ENCODE peak calls at places on chromosomes 4 and X, in five cellular contexts. V is HepG2, M is K562, B is GM12878, W is H1. E is an unnamed sample.
A peak's percentile ranks its signal among the peaks of the same experiment; 100 is the strongest.

GRCh38 chrX:8639949-8640348 is 92.0 kb downstream of the ANOS1 start:
- DNase-seq in W (no peak), M (no peak), B (no peak), V (no peak), E (no peak)

GRCh38 chr4:58566260-58566659 is 1456.1 kb upstream of the IGFBP7 start:
- DNase-seq in B (no peak), M (no peak), V (no peak), W (no peak), E (no peak)

GRCh38 chrX:19678941-19679340 is 163.6 kb upstream of the MAP3K15 start:
- DNase-seq in V (no peak), B (peak; percentile 13), M (no peak), W (no peak), E (no peak)

GRCh38 chrX:55731826-55732225 is 14.3 kb downstream of the RRAGB start:
- DNase-seq in V (no peak), M (no peak), B (no peak), W (no peak), E (no peak)

GRCh38 chr4:39151120-39151713 is 31.1 kb upstream of the WDR19 start:
- DNase-seq in W (no peak), M (no peak), B (no peak), V (no peak), E (no peak)

GRCh38 chrX:102339312-102340298 is 92.6 kb downstream of the NXF2 start:
- DNase-seq in B (no peak), W (no peak), V (no peak), M (no peak), E (no peak)

GRCh38 chr4:145951931-145952330 is 13.3 kb upstream of the ZNF827 start:
- DNase-seq in M (no peak), W (no peak), B (no peak), V (no peak), E (no peak)

GRCh38 chrX:82626978-82627377 is 881.1 kb upstream of the POU3F4 start:
- DNase-seq in W (no peak), B (no peak), M (no peak), V (no peak), E (no peak)

GRCh38 chrX:10119399-10119990 is 37.3 kb upstream of the CLCN4 start:
- DNase-seq in W (peak; percentile 60), M (peak; percentile 50), V (peak; percentile 64), B (peak; percentile 73), E (peak; percentile 73)

GRCh38 chr4:58590714-58591113 is 1480.5 kb upstream of the IGFBP7 start:
- DNase-seq in B (no peak), M (no peak), V (no peak), W (no peak), E (no peak)

GRCh38 chr4:3766207-3766790 is at the start of gene ADRA2C:
- DNase-seq in B (no peak), M (peak; percentile 34), V (peak; percentile 20), W (peak; percentile 57), E (no peak)

GRCh38 chr4:26839534-26839951 is 21.1 kb upstream of the STIM2 start:
- DNase-seq in M (no peak), B (no peak), W (no peak), V (no peak), E (no peak)

GRCh38 chr4:70842761-70843435 is 3.2 kb upstream of the GRSF1 start:
- DNase-seq in W (no peak), M (no peak), B (no peak), V (peak; percentile 25), E (no peak)

GRCh38 chr4:81826336-81826735 is 354.6 kb upstream of the RASGEF1B start:
- DNase-seq in M (no peak), V (no peak), B (no peak), W (no peak), E (no peak)

GRCh38 chr4:151173751-151174325 is 74.4 kb downstream of the RPS3A start:
- DNase-seq in W (no peak), V (no peak), M (no peak), B (no peak), E (no peak)

GRCh38 chr4:99366491-99366890 is 13.9 kb upstream of the ADH1C start:
- DNase-seq in B (no peak), V (no peak), W (no peak), M (no peak), E (no peak)

GRCh38 chr4:7918981-7919380 is 20.7 kb downstream of the AFAP1 start:
- DNase-seq in M (no peak), W (no peak), V (no peak), B (no peak), E (no peak)

GRCh38 chr4:92198711-92199110 is 105.1 kb upstream of the GRID2 start:
- DNase-seq in M (no peak), W (no peak), B (no peak), V (no peak), E (no peak)

GRCh38 chr4:124189545-124189944 is 523.0 kb downstream of the ANKRD50 start:
- DNase-seq in B (no peak), W (no peak), V (no peak), M (no peak), E (no peak)

GRCh38 chr4:124184767-124185166 is 527.8 kb downstream of the ANKRD50 start:
- DNase-seq in W (no peak), B (no peak), M (no peak), V (no peak), E (no peak)

GRCh38 chr4:124191329-124191728 is 521.2 kb downstream of the ANKRD50 start:
- DNase-seq in B (no peak), W (no peak), V (no peak), M (no peak), E (no peak)

GRCh38 chr4:124192544-124192943 is 520.0 kb downstream of the ANKRD50 start:
- DNase-seq in B (no peak), W (no peak), V (no peak), M (no peak), E (no peak)

DNA sequence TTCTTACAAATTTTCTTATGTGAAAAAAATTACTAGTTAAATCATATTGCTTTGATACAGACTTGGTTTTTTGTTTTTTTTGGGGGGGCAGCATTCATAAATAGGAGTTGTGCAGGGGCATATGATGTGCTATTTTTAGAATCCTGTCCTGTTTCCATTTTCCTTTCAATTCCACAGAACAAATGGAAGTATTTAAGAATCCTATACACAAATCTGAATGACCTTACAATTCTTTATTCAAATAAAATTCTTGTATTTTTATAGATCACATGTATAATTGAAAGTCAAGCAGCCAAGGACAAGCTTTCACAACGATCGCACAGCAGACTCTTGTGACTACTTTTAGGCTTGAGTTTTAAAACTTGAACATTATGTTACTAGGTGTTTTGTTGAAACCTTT is 523.9 kb downstream of the ANKRD50 start:
- DNase-seq in M (no peak), B (no peak), W (no peak), V (no peak), E (no peak)
- H2AFZ ChIP-seq in M (no peak overlapping the region), B (no peak overlapping the region), W (no peak overlapping the region), V (no peak overlapping the region), E (no peak overlapping the region)

GRCh38 chrX:56733459-56734046 is 4.5 kb downstream of the NBDY start:
- DNase-seq in W (peak; percentile 44), V (peak; percentile 17), M (peak; percentile 11), B (no peak), E (no peak)

GRCh38 chrX:56736219-56736618 is 7.2 kb downstream of the NBDY start:
- DNase-seq in W (no peak), B (no peak), V (no peak), M (no peak), E (no peak)

DNA sequence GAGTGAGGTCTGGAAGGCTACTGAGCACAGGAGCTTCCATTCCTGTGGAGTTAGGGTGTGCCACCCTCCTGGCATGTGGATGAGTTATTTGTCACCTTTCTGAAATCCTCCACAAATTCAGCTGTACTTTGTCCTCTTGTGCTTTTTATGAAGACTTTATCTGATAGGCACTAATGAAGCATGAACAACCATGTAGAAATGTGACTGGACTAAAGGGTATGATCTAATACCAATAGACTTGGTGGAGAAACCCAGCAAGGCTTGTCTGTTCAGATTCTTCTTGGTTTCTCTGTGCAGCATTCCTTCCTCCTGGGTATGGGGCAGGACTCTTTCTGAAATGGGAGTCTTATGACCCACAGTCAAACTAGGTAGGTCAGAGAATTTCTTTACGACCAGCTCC is 9.6 kb downstream of the NBDY start:
- DNase-seq in M (no peak), B (no peak), V (no peak), W (no peak), E (no peak)
- TF ChIP-seq SRF in M (no peak), B (no peak), V (no peak), W (no peak), E (no peak)

DNA sequence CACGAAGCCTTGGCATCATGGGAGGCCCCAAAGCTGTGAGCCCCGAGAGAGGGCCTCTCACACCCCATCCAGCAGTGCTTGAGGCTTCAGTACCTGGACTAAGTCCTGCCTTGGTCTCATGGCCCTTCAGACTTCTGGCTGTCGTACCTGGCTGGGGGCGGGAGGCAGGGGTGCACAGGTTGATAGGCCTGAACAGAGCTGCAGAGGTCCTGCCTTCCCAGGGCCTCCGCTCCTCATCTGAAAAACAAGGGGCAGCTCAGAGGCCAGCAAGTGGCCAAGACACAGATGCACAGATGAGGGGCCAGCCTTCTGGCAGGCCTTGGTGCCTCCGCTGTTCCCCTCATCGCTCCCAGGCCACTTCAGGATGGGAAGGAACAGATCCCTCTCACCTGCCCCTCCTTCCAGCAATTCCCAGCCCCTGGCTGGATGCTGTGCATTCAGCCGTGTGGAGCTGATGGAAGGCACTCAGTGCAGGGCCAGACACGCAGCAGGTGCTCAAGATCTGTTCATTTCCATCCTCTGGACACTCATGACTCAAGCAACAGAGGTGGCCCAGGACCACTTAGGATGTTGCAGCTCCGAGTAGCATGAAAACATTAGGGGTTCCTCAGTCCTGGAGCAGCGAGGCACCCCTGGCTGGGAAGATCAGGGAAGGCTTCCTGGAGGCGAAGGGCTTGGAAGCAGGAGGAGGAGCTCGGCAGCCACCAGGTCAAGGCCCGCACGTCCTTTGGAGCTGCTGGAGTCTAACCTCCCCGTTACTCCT is 1.4 kb downstream of the ZNF185 start:
- DNase-seq in W (no peak), B (no peak), M (no peak), V (no peak), E (no peak)
- H2AFZ ChIP-seq in W (no peak overlapping the region), B (no peak overlapping the region), M (no peak overlapping the region), V (no peak overlapping the region), E (no peak overlapping the region)

DNA sequence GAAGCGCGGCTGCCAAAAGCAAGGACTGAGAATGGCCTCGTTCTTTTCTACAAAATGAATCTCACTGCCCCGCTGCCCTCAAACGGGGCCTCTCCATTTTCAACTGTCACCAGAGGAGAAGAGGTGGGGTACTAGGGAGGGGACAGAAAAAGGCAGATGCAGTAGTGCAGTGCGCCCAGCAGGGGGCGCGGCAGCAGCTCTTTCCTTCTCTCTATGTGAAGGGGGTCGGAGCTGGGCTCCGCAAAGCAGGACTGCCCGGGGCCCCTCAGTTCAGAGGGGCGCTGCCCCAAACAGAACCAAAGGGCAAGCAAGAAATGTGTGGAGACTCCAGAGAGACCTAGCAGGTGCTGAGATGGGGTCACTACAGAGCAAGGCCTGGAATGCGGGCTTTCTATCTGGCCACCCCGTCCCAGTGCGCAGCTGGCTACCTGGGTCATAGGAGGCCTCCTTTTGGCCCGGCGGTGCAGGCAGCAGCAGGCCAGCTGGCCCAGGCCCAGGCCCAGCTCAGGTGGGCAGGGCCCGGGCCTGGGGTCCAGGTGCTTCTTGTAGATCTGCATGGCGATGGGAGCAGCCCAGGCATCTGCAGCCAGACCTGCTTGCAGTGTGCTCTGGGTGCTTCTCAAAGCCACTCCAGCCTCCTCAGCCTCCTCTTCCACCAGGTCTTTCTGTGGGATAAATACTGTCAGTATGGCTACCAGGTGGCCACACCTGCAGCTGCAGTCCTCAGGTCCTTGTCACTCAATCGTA is 5.9 kb downstream of the IRAK1 start:
- DNase-seq in M (peak; percentile 72), W (peak; percentile 72), V (no peak), B (no peak), E (no peak)
- TF ChIP-seq SRF in M (no peak), W (no peak), V (no peak), B (no peak), E (no peak)

GRCh38 chr4:2412534-2412884 is 5.9 kb downstream of the ZFYVE28 start:
- DNase-seq in V (no peak), W (no peak), M (peak; percentile 66), B (no peak), E (no peak)
- H2AFZ ChIP-seq in V (no peak overlapping the region), W (peak overlapping the region; percentile 78), M (peak overlapping the region; percentile 74), B (peak overlapping the region; percentile 71), E (no peak overlapping the region)

E was measured in HCT116.